ENCODE peak calls at places on chromosome 3, in six cellular contexts. I is breast epithelium; B is fibroblast of mammary gland; P is fibroblast of lung; L is CD8-positive, alpha-beta T cell; C is HCT116. F is an unnamed sample.

GRCh38 chr3:141500397-141500796 is 13.6 kb downstream of the RASA2 start:
- DNase-seq in B (no peak), P (no peak), L (no peak), I (no peak), C (no peak), F (no peak)

GRCh38 chr3:104755791-104756190 is 610.9 kb upstream of the ALCAM start:
- DNase-seq in C (no peak), I (no peak), P (no peak), B (no peak), L (no peak), F (no peak)

GRCh38 chr3:116425126-116425525 is 20.2 kb downstream of the LSAMP start:
- DNase-seq in P (no peak), L (no peak), B (no peak), C (no peak), I (no peak), F (no peak)

GRCh38 chr3:147162743-147163142 is 243.6 kb downstream of the ZIC4 start:
- DNase-seq in P (no peak), I (no peak), B (no peak), L (no peak), C (no peak), F (no peak)

GRCh38 chr3:37858742-37859141 is 2.9 kb upstream of the CTDSPL start:
- DNase-seq in B (no peak), I (no peak), P (no peak), L (no peak), C (no peak), F (no peak)

GRCh38 chr3:52399593-52399992 is 45.3 kb downstream of the SEMA3G start:
- DNase-seq in P (no peak), L (no peak), I (no peak), B (no peak), C (no peak), F (no peak)

GRCh38 chr3:195768831-195769303 is 42.9 kb downstream of the MUC4 start:
- DNase-seq in B (peak; percentile 23), L (no peak), C (no peak), P (no peak), I (no peak), F (no peak)

GRCh38 chr3:29686889-29687592 is 406.2 kb downstream of the RBMS3 start:
- DNase-seq in I (no peak), P (peak; percentile 70), L (no peak), B (peak; percentile 63), C (no peak), F (no peak)

GRCh38 chr3:27560484-27561056 is 76.4 kb upstream of the SLC4A7 start:
- DNase-seq in L (no peak), P (no peak), I (no peak), C (no peak), B (peak; percentile 48), F (no peak)

GRCh38 chr3:114442251-114442650 is 148.4 kb downstream of the TIGIT start:
- DNase-seq in B (peak; percentile 49), I (no peak), C (no peak), L (no peak), P (peak; percentile 53), F (no peak)

GRCh38 chr3:76943058-76943457 is 96.8 kb upstream of the ROBO2 start:
- DNase-seq in L (no peak), P (no peak), I (no peak), C (no peak), B (no peak), F (no peak)

GRCh38 chr3:193822492-193823220 is 229.6 kb downstream of the OPA1 start:
- DNase-seq in C (no peak), I (no peak), L (no peak), B (no peak), P (no peak), F (no peak)

GRCh38 chr3:167936010-167936409 is 159.7 kb downstream of the GOLIM4 start:
- DNase-seq in L (no peak), I (no peak), C (no peak), B (no peak), P (no peak), F (peak; percentile 98)

GRCh38 chr3:160183375-160184076 is 41.7 kb upstream of the C3orf80 start:
- DNase-seq in I (no peak), C (no peak), L (no peak), P (no peak), B (peak; percentile 57), F (no peak)

GRCh38 chr3:185332026-185332735 is 30.8 kb upstream of the MAP3K13 start:
- DNase-seq in B (peak; percentile 56), P (peak; percentile 73), I (no peak), C (no peak), L (no peak), F (no peak)

GRCh38 chr3:169813757-169814517 is 1.2 kb upstream of the LRRC34 start:
- DNase-seq in C (no peak), I (no peak), B (peak; percentile 12), L (peak; percentile 75), P (no peak), F (no peak)

GRCh38 chr3:48039487-48040190 is 23.4 kb upstream of the MAP4 start:
- DNase-seq in C (peak; percentile 74), P (peak; percentile 70), L (no peak), B (peak; percentile 75), I (no peak), F (no peak)

GRCh38 chr3:137325934-137326333 is 368.2 kb downstream of the IL20RB start:
- DNase-seq in L (no peak), I (no peak), P (no peak), C (no peak), B (no peak), F (no peak)

GRCh38 chr3:184360834-184361531 is 422 bp downstream of the CLCN2 start:
- DNase-seq in B (no peak), C (no peak), L (no peak), P (no peak), I (no peak), F (no peak)

GRCh38 chr3:123876858-123877257 is 7.3 kb downstream of the MYLK start:
- DNase-seq in I (no peak), L (no peak), P (no peak), C (no peak), B (no peak), F (no peak)

GRCh38 chr3:107133891-107134290 is 243.3 kb upstream of the CCDC54 start:
- DNase-seq in I (no peak), B (no peak), C (no peak), P (no peak), L (no peak), F (no peak)

GRCh38 chr3:66101901-66102300 is 63.2 kb upstream of the MAGI1 start:
- DNase-seq in I (no peak), B (no peak), P (no peak), L (no peak), C (no peak), F (no peak)

GRCh38 chr3:52176951-52177700 is 20.8 kb upstream of the ALAS1 start:
- DNase-seq in P (no peak), C (no peak), L (no peak), B (no peak), I (peak; percentile 63), F (no peak)

GRCh38 chr3:181713673-181714270 is 2.0 kb downstream of the SOX2 start:
- DNase-seq in I (no peak), C (no peak), B (no peak), L (no peak), P (no peak), F (no peak)

GRCh38 chr3:51686512-51687215 is 15.6 kb downstream of the TEX264 start:
- DNase-seq in L (peak; percentile 73), I (no peak), C (no peak), B (peak; percentile 23), P (no peak), F (no peak)

GRCh38 chr3:47799733-47800132 is 3.2 kb upstream of the DHX30 start:
- DNase-seq in B (peak; percentile 17), C (no peak), P (no peak), I (no peak), L (no peak), F (no peak)

GRCh38 chr3:195169011-195169410 is 101.9 kb downstream of the XXYLT1 start:
- DNase-seq in B (no peak), C (no peak), P (no peak), I (no peak), L (no peak), F (peak; percentile 69)